ENCODE peak calls at places on chromosomes 3 and 15, in five cellular contexts. N, O, Q, L and P are unnamed samples.

GRCh38 chr15:65752151-65752700 is 39.9 kb downstream of the DENND4A start:
- DNase-seq in N (no peak), L (no peak), Q (no peak), O (no peak), P (no peak)

GRCh38 chr3:54870423-54870822 is 57.4 kb downstream of the LRTM1 start:
- DNase-seq in N (no peak), Q (no peak), L (no peak), O (no peak), P (no peak)

GRCh38 chr3:126127904-126128303 is 44.0 kb upstream of the SLC41A3 start:
- DNase-seq in O (no peak), Q (no peak), L (no peak), N (no peak), P (peak; percentile 26)

GRCh38 chr3:197295871-197296270 is 2.5 kb downstream of the DLG1 start:
- DNase-seq in L (no peak), N (no peak), O (no peak), Q (no peak), P (no peak)

GRCh38 chr3:100159564-100160153 is 45.4 kb upstream of the FILIP1L start:
- DNase-seq in Q (no peak), N (no peak), L (no peak), O (no peak), P (no peak)

GRCh38 chr3:73081140-73081539 is 19.7 kb downstream of the EBLN2 start:
- DNase-seq in L (no peak), O (no peak), Q (no peak), N (no peak), P (no peak)

GRCh38 chr3:127194601-127195187 is 1.8 kb downstream of the PRR23E start:
- DNase-seq in O (no peak), Q (no peak), N (no peak), L (no peak), P (no peak)

GRCh38 chr15:70257573-70258220 is 160.0 kb upstream of the TLE3 start:
- DNase-seq in Q (no peak), L (no peak), N (no peak), O (no peak), P (peak; percentile 60)

GRCh38 chr15:39631357-39631756 is 50.5 kb downstream of the THBS1 start:
- DNase-seq in Q (no peak), O (no peak), L (no peak), N (no peak), P (no peak)

GRCh38 chr3:24299801-24300626 is 194.6 kb downstream of the THRB start:
- DNase-seq in N (no peak), Q (no peak), L (no peak), O (no peak), P (no peak)

GRCh38 chr3:89113344-89113743 is 5.9 kb downstream of the EPHA3 start:
- DNase-seq in O (no peak), L (no peak), Q (no peak), N (no peak), P (no peak)

GRCh38 chr3:193874512-193874911 is 261.4 kb upstream of the HES1 start:
- DNase-seq in L (no peak), O (no peak), N (no peak), Q (no peak), P (no peak)

GRCh38 chr15:64681424-64682024 is 93.9 kb downstream of the RBPMS2 start:
- DNase-seq in L (peak; percentile 32), O (peak; percentile 61), N (no peak), Q (no peak), P (no peak)

GRCh38 chr3:151879684-151880282 is 6.3 kb downstream of the SUCNR1 start:
- DNase-seq in L (no peak), N (no peak), Q (no peak), O (no peak), P (no peak)
- H3K4me3 ChIP-seq in L (no peak overlapping the region), N (no peak overlapping the region), Q (no peak overlapping the region), O (no peak overlapping the region), P (no peak overlapping the region)

GRCh38 chr3:98901032-98901464 is 447 bp downstream of the DCBLD2 start:
- DNase-seq in O (no peak), N (no peak), L (peak; percentile 45), Q (no peak), P (no peak)
- TF ChIP-seq POLR2A in O (no peak), N (no peak), L (no peak), Q (no peak), P (no peak)

GRCh38 chr15:60009581-60010379 is 5.7 kb downstream of the FOXB1 start:
- DNase-seq in Q (no peak), O (no peak), N (no peak), L (no peak), P (no peak)
- H3K27me3 ChIP-seq in Q (peaks cover 100% of the 10 kb centered on the region), O (peaks cover 69% of the 10 kb centered on the region), N (peaks cover 12% of the 10 kb centered on the region), L (peaks cover 100% of the 10 kb centered on the region), P (peaks cover 7% of the 10 kb centered on the region)

GRCh38 chr15:77553257-77553656 is 79.5 kb downstream of the LINGO1 start:
- DNase-seq in L (no peak), O (no peak), N (no peak), Q (no peak), P (no peak)
- H3K4me3 ChIP-seq in L (no peak overlapping the region), O (no peak overlapping the region), N (no peak overlapping the region), Q (no peak overlapping the region), P (no peak overlapping the region)

DNA sequence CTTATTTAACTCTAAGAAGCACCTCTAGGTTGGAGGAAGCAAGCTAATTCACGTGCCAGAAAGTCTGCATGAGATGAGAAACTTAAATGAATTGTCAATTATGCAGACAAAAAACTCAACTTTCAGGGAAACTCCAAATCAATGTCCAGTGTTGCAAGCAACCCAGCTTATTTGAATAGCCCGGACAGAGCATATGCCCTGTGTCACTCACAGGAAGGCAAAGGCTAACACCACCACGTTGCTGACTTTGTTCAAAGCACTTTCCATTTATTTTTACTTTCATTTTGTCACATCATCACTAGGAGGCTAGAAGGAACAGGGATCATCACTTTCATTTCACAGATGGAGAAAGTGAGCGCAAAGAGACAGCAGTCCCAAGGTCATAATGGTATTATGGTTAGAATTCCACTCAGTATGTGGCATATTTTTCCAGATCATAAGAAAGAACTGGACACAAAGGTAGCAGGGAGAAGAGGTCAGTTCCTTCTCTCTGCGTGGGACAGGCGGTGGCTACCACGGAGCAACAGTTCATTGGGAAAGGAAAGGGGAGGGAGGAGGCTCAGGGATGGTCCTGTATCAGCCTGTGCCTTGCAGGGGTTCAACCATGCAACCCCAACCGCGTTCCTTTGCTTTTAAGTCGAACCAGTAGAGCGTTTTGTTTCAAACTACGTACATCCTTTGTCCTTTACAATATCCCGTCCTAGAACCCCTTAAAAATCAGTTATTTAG is 1.2 kb downstream of the HEG1 start:
- DNase-seq in N (no peak), Q (no peak), L (no peak), O (no peak), P (peak; percentile 26)
- TF ChIP-seq POLR2A in N (peak; percentile 28), Q (peak; percentile 53), L (peak; percentile 48), O (no peak), P (no peak)

GRCh38 chr15:89370120-89371077 is 35.8 kb upstream of the POLG start:
- DNase-seq in L (no peak), Q (no peak), N (no peak), O (no peak), P (no peak)
- H3K27me3 ChIP-seq in L (peaks cover 100% of the 10 kb centered on the region), Q (peaks cover 100% of the 10 kb centered on the region), N (no peaks in the 10 kb centered on the region), O (peaks cover 6% of the 10 kb centered on the region), P (peaks cover 86% of the 10 kb centered on the region)

GRCh38 chr3:171285287-171285686 is 174.9 kb downstream of the TNIK start:
- DNase-seq in L (no peak), N (no peak), Q (no peak), O (no peak), P (no peak)
- H3K4me3 ChIP-seq in L (no peak overlapping the region), N (no peak overlapping the region), Q (no peak overlapping the region), O (no peak overlapping the region), P (no peak overlapping the region)

GRCh38 chr3:79886204-79886603 is 118.4 kb upstream of the ROBO1 start:
- DNase-seq in Q (no peak), L (no peak), N (no peak), O (no peak), P (no peak)

GRCh38 chr3:79887203-79887602 is 119.4 kb upstream of the ROBO1 start:
- DNase-seq in O (no peak), L (no peak), Q (no peak), N (no peak), P (no peak)

GRCh38 chr3:79885407-79885806 is 117.6 kb upstream of the ROBO1 start:
- DNase-seq in Q (no peak), O (no peak), N (no peak), L (no peak), P (no peak)

GRCh38 chr3:79878697-79879096 is 110.9 kb upstream of the ROBO1 start:
- DNase-seq in Q (no peak), L (no peak), O (no peak), N (no peak), P (no peak)

GRCh38 chr3:79881431-79881830 is 113.6 kb upstream of the ROBO1 start:
- DNase-seq in N (no peak), O (no peak), Q (no peak), L (no peak), P (no peak)
- TF ChIP-seq POLR2A in N (no peak), O (no peak), Q (no peak), L (no peak), P (no peak)